ENCODE peak calls at places on chromosomes 3 and 15, in nine cellular contexts. Q is lower leg skin, G is fibroblast of pulmonary artery, Z is uterus, U is GM12864, O is H1, F is GM23248, L is ovary, W is AG09309. A is an unnamed sample.

GRCh38 chr15:57720861-57721260 is 14.3 kb downstream of the POLR2M start:
- DNase-seq in Q (no peak), O (no peak), Z (peak), L (no peak), G (peak), F (peak), U (no peak), W (no peak), A (peak)

GRCh38 chr3:65811050-65811766 is 227.5 kb downstream of the MAGI1 start:
- DNase-seq in F (peak), Q (no peak), L (no peak), Z (no peak), W (no peak), U (no peak), G (peak), O (no peak), A (no peak)

GRCh38 chr3:158936530-158937113 is 134.8 kb downstream of the MFSD1 start:
- DNase-seq in Q (no peak), O (no peak), Z (no peak), U (no peak), G (no peak), W (no peak), L (no peak), F (no peak), A (no peak)

GRCh38 chr3:148971819-148972218 is 19.5 kb upstream of the GYG1 start:
- DNase-seq in F (peak), L (peak), W (peak), Z (peak), G (peak), Q (no peak), U (no peak), O (no peak), A (peak)

GRCh38 chr15:39124925-39125625 is 455.8 kb upstream of the THBS1 start:
- DNase-seq in L (no peak), U (no peak), Q (no peak), Z (no peak), G (no peak), F (peak), O (no peak), W (no peak), A (no peak)

GRCh38 chr15:31306036-31306425 is 20.6 kb upstream of the KLF13 start:
- DNase-seq in O (no peak), Q (peak), U (no peak), W (no peak), G (no peak), L (no peak), F (no peak), Z (no peak), A (no peak)

GRCh38 chr3:180036092-180036677 is 552 bp downstream of the PEX5L start:
- DNase-seq in G (no peak), W (no peak), O (no peak), U (no peak), L (no peak), Z (no peak), F (no peak), Q (no peak), A (no peak)

GRCh38 chr3:144501419-144501818 is 529.8 kb downstream of the DIPK2A start:
- DNase-seq in U (no peak), F (no peak), L (no peak), W (no peak), G (no peak), O (no peak), Z (no peak), Q (no peak), A (no peak)

GRCh38 chr3:31971607-31972006 is 9.5 kb downstream of the OSBPL10 start:
- DNase-seq in W (no peak), O (no peak), Z (no peak), U (no peak), Q (no peak), F (no peak), L (no peak), G (no peak), A (no peak)

GRCh38 chr3:86073799-86074198 is 917.1 kb downstream of the VGLL3 start:
- DNase-seq in Q (no peak), O (no peak), G (no peak), W (no peak), U (no peak), L (no peak), Z (no peak), F (no peak), A (no peak)

GRCh38 chr3:142014005-142014404 is 135.3 kb downstream of the TFDP2 start:
- DNase-seq in G (no peak), Z (no peak), U (no peak), F (no peak), W (no peak), Q (no peak), O (no peak), L (no peak), A (no peak)

GRCh38 chr3:86826292-86826691 is 164.7 kb downstream of the VGLL3 start:
- DNase-seq in F (no peak), U (no peak), G (no peak), Q (no peak), W (no peak), O (no peak), Z (no peak), L (no peak), A (no peak)

GRCh38 chr15:56365075-56365711 is at the start of gene TEX9:
- DNase-seq in Z (peak), Q (peak), F (peak), O (peak), L (peak), G (peak), W (peak), U (peak), A (peak)

GRCh38 chr15:68430471-68431036 is 1.4 kb downstream of the ITGA11 start:
- DNase-seq in Q (no peak), G (no peak), U (no peak), F (peak), Z (no peak), W (no peak), L (no peak), O (no peak), A (no peak)

GRCh38 chr15:68228143-68228970 is 1.2 kb downstream of the CLN6 start:
- DNase-seq in U (no peak), F (no peak), W (no peak), Z (no peak), L (no peak), Q (peak), G (peak), O (no peak), A (peak)

GRCh38 chr15:71790081-71790480 is 20.3 kb upstream of the NR2E3 start:
- DNase-seq in Z (no peak), L (no peak), F (peak), U (no peak), Q (no peak), G (no peak), W (no peak), O (peak), A (no peak)

GRCh38 chr3:177777699-177778098 is 580.4 kb upstream of the TBL1XR1 start:
- DNase-seq in U (peak), G (peak), L (peak), O (peak), Q (peak), W (no peak), F (peak), Z (no peak), A (peak)

GRCh38 chr3:87228316-87228715 is 1.2 kb downstream of the CHMP2B start:
- DNase-seq in L (no peak), Z (no peak), W (no peak), G (peak), Q (no peak), O (no peak), U (no peak), F (peak), A (no peak)

GRCh38 chr3:13137808-13138565 is 64.8 kb upstream of the IQSEC1 start:
- DNase-seq in U (no peak), Z (no peak), L (peak), G (no peak), O (no peak), W (no peak), F (no peak), Q (no peak), A (no peak)

GRCh38 chr3:194352631-194353290 is 1.6 kb upstream of the CPN2 start:
- DNase-seq in Q (no peak), L (no peak), W (no peak), U (no peak), Z (no peak), G (no peak), O (no peak), F (no peak), A (no peak)

GRCh38 chr15:100261302-100262240 is 80.2 kb downstream of the ADAMTS17 start:
- DNase-seq in O (peak), G (no peak), W (no peak), Q (peak), F (no peak), L (no peak), U (no peak), Z (no peak), A (no peak)

GRCh38 chr3:156840826-156841689 is 14.9 kb downstream of the LEKR1 start:
- DNase-seq in F (no peak), G (no peak), W (no peak), Z (no peak), U (no peak), O (no peak), L (no peak), Q (no peak), A (peak)

GRCh38 chr3:100458814-100459213 is 33.6 kb upstream of the TMEM45A start:
- DNase-seq in Z (no peak), L (no peak), Q (no peak), U (no peak), F (no peak), G (no peak), O (no peak), W (no peak), A (no peak)

GRCh38 chr15:88345962-88346361 is 89.4 kb upstream of the NTRK3 start:
- DNase-seq in O (no peak), Z (no peak), G (no peak), W (no peak), L (no peak), Q (no peak), U (no peak), F (no peak), A (no peak)

GRCh38 chr15:27260523-27260922 is 289.5 kb downstream of the GABRG3 start:
- DNase-seq in Z (no peak), O (no peak), L (no peak), W (no peak), Q (no peak), U (no peak), F (no peak), G (no peak), A (no peak)

GRCh38 chr15:29611057-29611456 is 211.2 kb downstream of the TJP1 start:
- DNase-seq in L (no peak), U (no peak), G (no peak), O (no peak), Q (no peak), Z (no peak), W (no peak), F (no peak), A (no peak)

GRCh38 chr15:63323798-63324651 is 46.6 kb downstream of the APH1B start:
- DNase-seq in Z (no peak), O (no peak), L (no peak), Q (no peak), G (no peak), U (no peak), W (no peak), F (peak), A (no peak)

GRCh38 chr3:4656059-4656458 is 162.9 kb downstream of the ITPR1 start:
- DNase-seq in Q (peak), L (peak), O (peak), W (peak), Z (peak), U (no peak), G (peak), F (peak), A (peak)

GRCh38 chr15:54373332-54373731 is 395.1 kb downstream of the UNC13C start:
- DNase-seq in W (no peak), U (no peak), F (no peak), Q (no peak), G (no peak), Z (no peak), L (no peak), O (no peak), A (no peak)

GRCh38 chr3:105972069-105972468 is 103.3 kb upstream of the CBLB start:
- DNase-seq in L (no peak), F (no peak), O (no peak), G (no peak), W (no peak), Q (no peak), U (no peak), Z (no peak), A (no peak)

GRCh38 chr15:55789066-55789660 is 46.2 kb upstream of the PRTG start:
- DNase-seq in U (no peak), O (peak), F (peak), G (no peak), Q (no peak), L (no peak), W (no peak), Z (no peak), A (no peak)

GRCh38 chr3:2156244-2156847 is 57.7 kb downstream of the CNTN4 start:
- DNase-seq in Z (no peak), F (peak), W (no peak), U (no peak), O (peak), Q (no peak), L (no peak), G (no peak), A (no peak)

GRCh38 chr15:68228971-68229385 is 550 bp downstream of the CLN6 start:
- DNase-seq in L (no peak), U (no peak), F (peak), Z (peak), Q (peak), W (no peak), O (no peak), G (no peak), A (peak)

GRCh38 chr3:19885468-19885867 is 48.5 kb downstream of the EFHB start:
- DNase-seq in G (peak), W (no peak), U (peak), O (no peak), Z (no peak), F (peak), L (no peak), Q (no peak), A (peak)

GRCh38 chr3:124770341-124771082 is 40.3 kb downstream of the UMPS start:
- DNase-seq in L (no peak), Z (peak), Q (no peak), G (peak), U (no peak), W (no peak), O (no peak), F (no peak), A (peak)

GRCh38 chr3:36874351-36874874 is 70.4 kb downstream of the TRANK1 start:
- DNase-seq in W (no peak), G (peak), Q (no peak), L (no peak), F (no peak), U (no peak), Z (no peak), O (peak), A (no peak)

GRCh38 chr15:23860290-23860751 is 173.2 kb upstream of the NDN start:
- DNase-seq in Q (no peak), L (no peak), F (no peak), U (no peak), Z (no peak), W (no peak), O (no peak), G (no peak), A (no peak)

GRCh38 chr15:69668963-69669362 is 216.3 kb downstream of the RPLP1 start:
- DNase-seq in Q (no peak), U (peak), W (no peak), G (no peak), Z (no peak), L (no peak), F (no peak), O (no peak), A (no peak)

GRCh38 chr3:157794771-157795170 is 291.6 kb upstream of the VEPH1 start:
- DNase-seq in L (no peak), U (no peak), F (peak), W (peak), O (no peak), G (peak), Q (no peak), Z (no peak), A (peak)

GRCh38 chr3:196251918-196252317 is 35.6 kb downstream of the SLC51A start:
- DNase-seq in L (no peak), Z (no peak), O (no peak), W (no peak), Q (no peak), F (no peak), U (no peak), G (no peak), A (no peak)

GRCh38 chr3:24494616-24495333 is at the start of gene THRB:
- DNase-seq in U (no peak), L (peak), F (peak), Z (peak), O (peak), W (no peak), G (peak), Q (peak), A (peak)

GRCh38 chr3:24490151-24490550 is 4.5 kb downstream of the THRB start:
- DNase-seq in W (no peak), Z (no peak), G (no peak), O (no peak), L (no peak), F (peak), U (no peak), Q (peak), A (peak)

GRCh38 chr3:24495334-24495994 is 814 bp upstream of the THRB start:
- DNase-seq in G (no peak), F (peak), Q (peak), L (peak), Z (peak), U (no peak), W (no peak), O (no peak), A (no peak)

GRCh38 chr3:24493951-24494615 is 567 bp downstream of the THRB start:
- DNase-seq in F (peak), Q (peak), O (peak), Z (peak), G (peak), U (no peak), L (peak), W (no peak), A (peak)

GRCh38 chr3:24492971-24493551 is 1.6 kb downstream of the THRB start:
- DNase-seq in Q (no peak), F (peak), L (no peak), G (no peak), O (no peak), W (no peak), U (no peak), Z (no peak), A (no peak)
- H3K4me3 ChIP-seq in Q (no peak), F (peak), L (no peak), G (no peak), O (no peak), W (no peak), U (no peak), Z (peak), A (peak)

DNA sequence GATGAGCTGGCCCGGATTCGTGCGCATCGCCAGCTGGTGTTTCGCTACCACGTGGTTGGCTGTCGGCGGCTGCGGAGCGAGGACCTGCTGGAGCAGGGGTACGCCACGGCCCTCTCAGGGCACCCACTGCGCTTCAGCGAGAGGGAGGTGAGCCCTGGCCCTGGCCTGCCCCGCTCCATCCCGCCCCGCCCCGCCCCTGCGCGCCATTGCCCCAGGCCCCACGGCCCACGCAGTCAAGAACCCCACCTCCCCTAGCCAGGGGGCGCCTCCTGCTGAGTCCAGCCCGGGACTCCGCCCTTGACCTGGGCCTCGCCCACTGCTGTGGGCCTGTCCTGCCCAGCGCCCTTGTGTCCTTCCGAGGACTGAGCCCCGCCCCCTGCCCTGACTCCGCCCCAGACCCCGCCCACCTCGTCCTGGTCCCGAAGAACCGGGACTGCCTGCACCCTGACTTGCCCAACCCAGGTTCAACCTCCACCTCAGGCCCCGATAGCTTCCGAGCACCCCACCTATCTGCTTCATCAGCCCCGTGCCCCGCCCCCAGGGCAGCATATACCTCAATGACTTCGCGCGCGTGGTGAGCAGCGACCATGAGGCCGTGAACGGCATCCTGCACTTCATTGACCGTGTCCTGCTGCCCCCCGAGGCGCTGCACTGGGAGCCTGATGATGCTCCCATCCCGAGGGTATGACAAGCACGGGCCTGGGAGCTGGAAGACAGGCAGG is 14.8 kb downstream of the NT5DC2 start:
- DNase-seq in W (no peak), Z (peak), U (no peak), L (peak), G (peak), F (peak), O (peak), Q (no peak), A (no peak)
- H3K4me3 ChIP-seq in W (no peak), Z (peak), U (no peak), L (peak), G (peak), F (no peak), O (peak), Q (no peak), A (no peak)

DNA sequence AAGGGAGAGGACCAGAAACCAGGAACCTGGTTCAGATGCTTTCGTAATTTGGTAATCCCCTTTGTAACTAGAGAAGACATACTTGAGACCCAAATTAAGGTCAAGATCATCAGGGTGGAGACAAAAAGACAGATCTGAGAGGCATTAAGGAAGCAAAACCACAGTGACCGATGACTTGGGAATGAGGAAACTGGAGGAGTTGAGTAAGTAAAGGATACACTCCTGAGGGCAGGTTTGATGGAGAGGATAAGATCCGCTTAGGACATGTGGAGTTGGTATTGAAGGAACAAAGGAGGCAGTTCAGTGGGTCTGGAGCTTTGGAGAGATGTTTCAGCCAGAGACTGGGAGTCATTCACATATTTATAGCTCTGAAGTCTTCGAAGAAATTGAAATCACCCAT is 23.7 kb upstream of the BCL2A1 start:
- DNase-seq in U (no peak), Q (no peak), L (no peak), W (no peak), G (no peak), F (peak), Z (no peak), O (no peak), A (peak)
- H3K4me3 ChIP-seq in U (no peak), Q (no peak), L (no peak), W (no peak), G (no peak), F (no peak), Z (no peak), O (no peak), A (no peak)

GRCh38 chr15:92920595-92921169 is 20.6 kb downstream of the CHD2 start:
- DNase-seq in O (no peak), W (no peak), Q (no peak), Z (no peak), G (no peak), F (peak), L (no peak), U (no peak), A (no peak)

GRCh38 chr15:92914768-92915221 is 14.7 kb downstream of the CHD2 start:
- DNase-seq in F (no peak), Z (no peak), O (no peak), W (no peak), G (no peak), L (no peak), Q (no peak), U (no peak), A (no peak)

GRCh38 chr15:92921215-92922131 is 21.3 kb downstream of the CHD2 start:
- DNase-seq in O (no peak), U (no peak), Z (no peak), F (peak), Q (no peak), L (no peak), W (no peak), G (no peak), A (peak)

GRCh38 chr15:92915766-92916435 is 15.8 kb downstream of the CHD2 start:
- DNase-seq in W (no peak), L (no peak), O (no peak), Q (no peak), Z (no peak), G (no peak), F (no peak), U (no peak), A (no peak)

GRCh38 chr15:92917606-92918407 is 17.7 kb downstream of the CHD2 start:
- DNase-seq in O (peak), L (peak), U (peak), Q (peak), Z (peak), F (peak), G (peak), W (peak), A (peak)
- H3K4me3 ChIP-seq in O (no peak), L (peak), U (no peak), Q (no peak), Z (peak), F (peak), G (no peak), W (no peak), A (no peak)